ENCODE peak calls at places on chromosomes 12 and 14, in seven cellular contexts. Z, M, O, C, E, K and L are unnamed samples.

GRCh38 chr14:32233292-32233691 is 30.2 kb upstream of the RNU6-8 start:
- DNase-seq in E (no peak), Z (no peak), K (no peak), M (no peak), O (no peak), C (no peak), L (no peak)

GRCh38 chr14:23300687-23301223 is 1.9 kb downstream of the PPP1R3E start:
- DNase-seq in E (no peak), Z (no peak), O (no peak), K (peak; percentile 50), M (no peak), C (no peak), L (peak; percentile 28)

GRCh38 chr12:50043308-50043707 is 14.1 kb upstream of the ASIC1 start:
- DNase-seq in M (no peak), K (no peak), Z (no peak), C (no peak), O (no peak), E (no peak), L (no peak)

GRCh38 chr14:99415496-99416281 is 65.0 kb downstream of the SETD3 start:
- DNase-seq in E (peak; percentile 57), M (peak; percentile 85), Z (peak; percentile 30), K (no peak), C (peak; percentile 57), O (peak; percentile 90), L (peak; percentile 89)

GRCh38 chr14:68470361-68470760 is 322.5 kb downstream of the ZFP36L1 start:
- DNase-seq in O (peak; percentile 47), K (no peak), M (no peak), C (no peak), Z (no peak), E (no peak), L (no peak)

GRCh38 chr14:21523203-21523602 is 2.9 kb downstream of the SALL2 start:
- DNase-seq in E (no peak), M (no peak), C (no peak), O (no peak), Z (no peak), K (no peak), L (no peak)

GRCh38 chr14:58722433-58722832 is 84.7 kb downstream of the DACT1 start:
- DNase-seq in K (no peak), E (no peak), Z (no peak), M (no peak), O (no peak), C (no peak), L (no peak)

GRCh38 chr12:44295958-44296623 is 460.2 kb downstream of the TMEM117 start:
- DNase-seq in Z (no peak), K (no peak), E (no peak), M (no peak), C (no peak), O (no peak), L (no peak)

GRCh38 chr14:89701079-89702043 is 253.2 kb downstream of the EFCAB11 start:
- DNase-seq in Z (peak; percentile 78), C (peak; percentile 87), K (peak; percentile 64), E (peak; percentile 80), M (peak; percentile 79), O (peak; percentile 74), L (peak; percentile 71)

GRCh38 chr14:20680843-20681347 is 3.5 kb upstream of the RNASE4 start:
- DNase-seq in C (peak; percentile 56), K (no peak), M (no peak), Z (peak; percentile 36), E (no peak), O (peak; percentile 91), L (no peak)